ENCODE peak calls at places on chromosomes 11 and 22, in four cellular contexts. K is uterus, J is PC-9, E is PC-3. I is an unnamed sample.

GRCh38 chr11:82174610-82175009 is 559.1 kb downstream of the FAM181B start:
- DNase-seq in K (no peak), J (no peak), E (no peak), I (no peak)

GRCh38 chr11:2913029-2913431 is 16.2 kb downstream of the PHLDA2 start:
- DNase-seq in J (no peak), K (no peak), E (peak), I (no peak)

GRCh38 chr22:32073823-32074380 is 30.8 kb downstream of the SLC5A1 start:
- DNase-seq in J (no peak), K (no peak), E (no peak), I (no peak)

GRCh38 chr22:32083000-32083399 is 39.9 kb downstream of the SLC5A1 start:
- DNase-seq in E (no peak), K (no peak), J (no peak), I (no peak)

GRCh38 chr11:122375687-122376399 is 259.8 kb upstream of the BLID start:
- DNase-seq in J (no peak), E (peak), K (no peak), I (no peak)

GRCh38 chr22:30882974-30883533 is 85.5 kb downstream of the MORC2 start:
- DNase-seq in K (no peak), J (peak), E (no peak), I (no peak)

GRCh38 chr11:24574461-24574860 is 77.6 kb downstream of the LUZP2 start:
- DNase-seq in K (no peak), E (no peak), J (no peak), I (no peak)

GRCh38 chr22:34019190-34019845 is 99.0 kb upstream of the LARGE1 start:
- DNase-seq in J (no peak), K (no peak), E (no peak), I (no peak)

GRCh38 chr11:126405374-126405773 is 49.9 kb downstream of the ST3GAL4 start:
- DNase-seq in J (peak), E (peak), K (no peak), I (no peak)

GRCh38 chr11:76700177-76701100 is 29.9 kb upstream of the LRRC32 start:
- DNase-seq in E (peak), J (peak), K (peak), I (peak)

GRCh38 chr11:74004694-74005615 is 3.9 kb downstream of the UCP3 start:
- DNase-seq in J (no peak), E (no peak), K (no peak), I (no peak)

GRCh38 chr11:62137276-62137861 is 13.6 kb downstream of the INCENP start:
- DNase-seq in E (no peak), J (no peak), K (no peak), I (no peak)

GRCh38 chr22:22713416-22713815 is 69.0 kb downstream of the GGTLC2 start:
- DNase-seq in J (no peak), K (no peak), E (no peak), I (no peak)

GRCh38 chr11:124633355-124633754 is 10.7 kb downstream of the TBRG1 start:
- DNase-seq in J (no peak), K (no peak), E (peak), I (no peak)

GRCh38 chr11:108199446-108200321 is 22.8 kb downstream of the NPAT start:
- DNase-seq in J (peak), E (peak), K (no peak), I (no peak)

GRCh38 chr22:40176921-40177737 is 596 bp upstream of the TNRC6B start:
- DNase-seq in E (peak), J (peak), K (peak), I (no peak)

GRCh38 chr22:23306438-23306921 is 126.2 kb downstream of the BCR start:
- DNase-seq in K (peak), E (no peak), J (no peak), I (no peak)

GRCh38 chr11:128039140-128040021 is 548.0 kb downstream of the ETS1 start:
- DNase-seq in E (peak), J (no peak), K (no peak), I (peak)

GRCh38 chr11:57432714-57433163 is 5.8 kb upstream of the SLC43A3 start:
- DNase-seq in J (peak), E (peak), K (no peak), I (no peak)

GRCh38 chr11:44568706-44569473 is 3.4 kb downstream of the CD82 start:
- DNase-seq in J (peak), K (peak), E (peak), I (peak)

GRCh38 chr22:30228509-30229359 is 17.8 kb downstream of the LIF start:
- DNase-seq in J (peak), E (peak), K (no peak), I (no peak)

GRCh38 chr11:1780700-1781592 is 17.2 kb upstream of the CTSD start:
- DNase-seq in J (no peak), K (no peak), E (no peak), I (no peak)

GRCh38 chr11:22558638-22559037 is 67.0 kb downstream of the FANCF start:
- DNase-seq in K (no peak), E (no peak), J (no peak), I (no peak)

GRCh38 chr11:122093731-122094130 is 22.3 kb downstream of the BLID start:
- DNase-seq in K (no peak), E (peak), J (no peak), I (no peak)

GRCh38 chr11:86747801-86748200 is 52.5 kb upstream of the PRSS23 start:
- DNase-seq in K (no peak), E (no peak), J (no peak), I (no peak)

GRCh38 chr22:38176170-38176741 is 5.4 kb downstream of the PLA2G6 start:
- DNase-seq in E (no peak), J (no peak), K (peak), I (peak)

GRCh38 chr22:48340727-48341709 is 1486.7 kb downstream of the BRD1 start:
- DNase-seq in J (no peak), K (no peak), E (no peak), I (no peak)

GRCh38 chr11:47941907-47942558 is 38.3 kb upstream of the PTPRJ start:
- DNase-seq in K (no peak), J (peak), E (no peak), I (no peak)

GRCh38 chr11:75468534-75469340 is 35.7 kb upstream of the KLHL35 start:
- DNase-seq in J (no peak), E (no peak), K (peak), I (peak)

DNA sequence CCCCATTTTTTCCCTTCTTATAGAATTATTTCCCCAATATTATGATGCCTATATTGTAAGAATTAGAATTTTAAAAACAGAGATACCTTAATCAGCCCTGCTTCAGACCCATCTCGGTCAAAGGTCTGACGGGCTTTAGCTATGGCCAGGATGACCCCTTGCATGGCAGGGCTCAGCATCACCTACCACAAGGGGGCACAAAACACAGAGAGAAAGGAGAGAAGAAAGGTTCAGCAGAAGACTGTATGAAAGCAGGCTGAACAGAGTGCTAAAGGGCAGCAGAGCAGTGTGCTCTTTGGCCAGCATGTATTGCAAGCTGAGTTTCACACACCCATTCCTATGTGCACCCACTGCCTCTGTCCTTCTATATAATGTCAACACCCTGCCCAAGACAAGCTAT is 26.8 kb downstream of the CLDN25 start:
- DNase-seq in K (no peak), J (no peak), E (peak), I (peak)
- TF ChIP-seq CTCF in K (no peak), J (peak), E (peak), I (peak)

GRCh38 chr11:68683952-68684384 is 376 bp upstream of the GAL start:
- DNase-seq in J (no peak), E (no peak), K (no peak), I (no peak)
- H3K4me3 ChIP-seq in J (peak), E (peak), K (no peak), I (peak)

GRCh38 chr11:95135155-95135554 is 45.5 kb downstream of the ENDOD1 start:
- DNase-seq in K (no peak), E (peak), J (no peak), I (no peak)

GRCh38 chr11:95135880-95136279 is 46.2 kb downstream of the ENDOD1 start:
- DNase-seq in K (no peak), E (no peak), J (no peak), I (no peak)

GRCh38 chr11:95137299-95137698 is 47.7 kb downstream of the ENDOD1 start:
- DNase-seq in E (no peak), J (no peak), K (no peak), I (no peak)

GRCh38 chr11:95140397-95141030 is 50.9 kb downstream of the ENDOD1 start:
- DNase-seq in K (no peak), J (no peak), E (no peak), I (no peak)

DNA sequence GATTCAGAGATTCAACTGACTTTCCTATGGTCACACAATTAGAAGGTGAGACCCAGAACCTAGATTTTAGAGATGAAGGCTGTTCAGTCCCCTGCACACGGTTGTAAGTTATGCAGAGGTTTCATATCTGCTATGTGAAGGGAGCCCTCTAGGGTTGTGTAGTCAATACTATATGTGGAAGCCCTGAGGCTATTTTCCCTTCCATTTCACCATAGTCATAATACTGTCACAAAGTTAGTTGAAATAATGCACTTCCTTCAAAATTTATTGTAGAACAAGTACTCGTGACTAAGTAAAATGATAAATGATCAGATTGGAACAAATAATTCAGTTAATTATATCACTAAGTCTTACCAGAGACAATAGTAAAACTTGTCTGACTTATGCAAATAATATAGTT is 48.8 kb downstream of the ENDOD1 start:
- DNase-seq in E (peak), J (no peak), K (no peak), I (no peak)
- TF ChIP-seq CTCF in E (no peak), J (no peak), K (peak), I (no peak)

GRCh38 chr22:24810043-24810749 is 4.2 kb downstream of the SGSM1 start:
- DNase-seq in E (no peak), J (no peak), K (peak), I (no peak)

GRCh38 chr22:24807284-24807950 is 1.4 kb downstream of the SGSM1 start:
- DNase-seq in E (no peak), K (peak), J (no peak), I (no peak)

GRCh38 chr22:24806663-24807001 is 621 bp downstream of the SGSM1 start:
- DNase-seq in J (no peak), K (no peak), E (no peak), I (no peak)

GRCh38 chr22:24805790-24806662 is at the start of gene SGSM1:
- DNase-seq in K (peak), E (peak), J (peak), I (no peak)

GRCh38 chr22:24809331-24809730 is 3.3 kb downstream of the SGSM1 start:
- DNase-seq in J (no peak), E (no peak), K (no peak), I (no peak)
- H3K4me3 ChIP-seq in J (no peak), E (no peak), K (no peak), I (no peak)

GRCh38 chr22:19646383-19646782 is 67.9 kb upstream of the SEPTIN5 start:
- DNase-seq in K (no peak), J (no peak), E (no peak), I (no peak)

GRCh38 chr22:19645905-19646304 is 68.4 kb upstream of the SEPTIN5 start:
- DNase-seq in E (no peak), K (no peak), J (no peak), I (no peak)

GRCh38 chr22:19644314-19645223 is 69.7 kb upstream of the SEPTIN5 start:
- DNase-seq in J (no peak), K (peak), E (no peak), I (no peak)

GRCh38 chr22:19643448-19644313 is 70.6 kb upstream of the SEPTIN5 start:
- DNase-seq in E (no peak), K (no peak), J (no peak), I (no peak)

GRCh38 chr22:19645391-19645790 is 68.9 kb upstream of the SEPTIN5 start:
- DNase-seq in K (no peak), E (no peak), J (no peak), I (no peak)
- TF ChIP-seq CTCF in K (no peak), E (no peak), J (no peak), I (no peak)

GRCh38 chr11:39442177-39442576 is 2017.3 kb downstream of the LRRC4C start:
- DNase-seq in E (no peak), J (no peak), K (no peak), I (no peak)

DNA sequence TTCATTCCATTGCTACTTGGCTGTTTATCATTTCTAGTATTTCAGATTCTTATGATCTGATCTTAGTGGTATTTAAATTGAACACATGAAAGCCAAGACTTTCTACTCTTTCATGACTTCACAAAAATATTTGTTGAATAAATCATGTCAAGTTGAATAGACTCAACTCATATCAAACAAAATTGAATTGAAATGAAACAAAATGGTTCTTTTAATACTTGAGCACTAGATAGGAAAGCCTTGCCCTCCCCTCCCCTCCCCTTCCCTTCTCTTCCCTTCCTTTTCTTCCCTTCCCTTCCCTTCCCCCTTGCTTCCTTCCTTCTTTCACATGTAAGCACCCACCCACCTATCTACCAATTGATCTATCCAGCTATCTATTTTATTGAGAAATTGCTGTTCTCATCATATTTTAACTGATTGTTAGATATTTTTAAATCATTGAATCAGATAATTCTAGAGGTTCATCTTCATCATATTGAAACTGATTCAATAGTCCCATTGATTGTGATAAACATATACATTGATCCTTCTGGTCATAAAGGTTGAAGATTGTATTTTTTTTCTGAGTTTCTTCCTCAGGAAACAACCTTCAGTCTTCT is 2015.9 kb downstream of the LRRC4C start:
- DNase-seq in J (no peak), K (no peak), E (no peak), I (no peak)
- H3K4me3 ChIP-seq in J (no peak), K (no peak), E (no peak), I (no peak)

DNA sequence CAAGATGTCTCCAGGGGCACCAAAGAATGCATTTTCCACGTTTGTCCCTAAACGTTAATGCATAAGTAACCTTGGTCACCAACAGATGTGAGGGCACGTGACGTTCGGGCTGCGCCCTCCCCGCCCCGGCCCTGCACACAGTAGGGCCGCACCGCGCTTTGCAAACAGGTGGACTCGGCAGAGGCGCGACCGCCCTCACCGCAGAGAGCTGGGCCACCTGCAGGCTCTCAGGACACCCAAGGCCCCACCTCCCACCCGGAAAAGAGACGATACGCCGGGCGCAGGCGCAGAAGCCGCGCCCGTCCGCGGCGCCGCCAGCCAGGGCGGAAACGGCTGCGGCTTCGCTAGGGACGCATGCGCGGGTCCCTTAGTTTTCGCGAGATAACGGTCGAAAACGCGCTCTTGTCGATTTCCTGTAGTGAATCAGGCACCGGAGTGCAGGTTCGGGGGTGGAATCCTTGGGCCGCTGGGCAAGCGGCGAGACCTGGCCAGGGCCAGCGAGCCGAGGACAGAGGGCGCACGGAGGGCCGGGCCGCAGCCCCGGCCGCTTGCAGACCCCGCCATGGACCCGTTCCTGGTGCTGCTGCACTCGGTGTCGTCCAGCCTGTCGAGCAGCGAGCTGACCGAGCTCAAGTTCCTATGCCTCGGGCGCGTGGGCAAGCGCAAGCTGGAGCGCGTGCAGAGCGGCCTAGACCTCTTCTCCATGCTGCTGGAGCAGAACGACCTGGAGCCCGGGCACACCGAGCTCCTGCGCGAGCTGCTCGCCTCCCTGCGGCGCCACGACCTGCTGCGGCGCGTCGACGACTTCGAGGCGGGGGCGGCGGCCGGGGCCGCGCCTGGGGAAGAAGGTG is at the start of gene FADD:
- DNase-seq in E (peak), J (peak), K (peak), I (peak)
- TF ChIP-seq CTCF in E (no peak), J (no peak), K (no peak), I (no peak)

GRCh38 chr22:19717181-19717580 is 2.9 kb downstream of the SEPTIN5 start:
- DNase-seq in K (no peak), J (no peak), E (no peak), I (no peak)

GRCh38 chr22:19716829-19717105 is 2.5 kb downstream of the SEPTIN5 start:
- DNase-seq in K (no peak), J (no peak), E (no peak), I (no peak)

GRCh38 chr22:19715286-19715939 is 1.1 kb downstream of the SEPTIN5 start:
- DNase-seq in J (no peak), E (no peak), K (no peak), I (no peak)

GRCh38 chr22:19717691-19718254 is 3.5 kb downstream of the SEPTIN5 start:
- DNase-seq in K (peak), E (peak), J (no peak), I (no peak)

DNA sequence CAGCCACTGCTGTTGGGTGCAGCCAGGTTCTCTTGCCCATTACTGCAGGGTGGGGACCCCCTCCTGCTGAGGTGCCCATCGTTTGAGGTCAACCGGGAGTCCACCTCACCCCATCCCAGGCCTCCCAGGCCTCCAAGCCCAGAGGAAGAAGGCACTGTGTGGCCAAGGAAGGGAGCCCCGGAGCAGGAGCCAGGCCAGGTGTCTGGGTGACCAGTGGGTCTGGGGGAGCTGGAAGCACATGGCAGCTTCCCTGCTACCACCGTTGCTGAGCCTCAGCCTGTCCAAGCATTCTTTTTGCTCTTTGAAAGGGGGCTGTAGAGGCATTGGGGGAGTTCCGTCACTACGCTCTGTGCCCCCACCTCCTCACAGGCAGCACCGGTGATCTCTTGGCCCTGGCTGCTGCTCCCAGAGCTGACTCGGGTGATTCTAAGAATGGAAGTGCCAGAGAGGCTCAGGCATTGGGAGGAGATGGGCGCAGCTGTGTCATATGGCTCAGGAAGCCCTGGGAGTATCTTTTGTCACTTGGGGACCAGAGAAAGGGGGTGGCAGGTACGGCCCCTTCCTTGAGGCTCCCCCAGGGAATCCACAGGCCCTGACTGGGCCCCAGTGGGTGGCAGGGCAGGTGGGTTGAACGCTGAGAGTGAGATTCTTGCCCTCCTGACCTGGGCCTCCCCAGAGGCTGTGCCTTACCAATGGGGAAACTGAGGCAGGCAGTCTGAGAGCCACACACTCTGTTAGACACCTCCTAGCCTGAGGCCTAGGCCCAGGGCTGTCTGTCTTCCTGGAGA is 1.9 kb downstream of the SEPTIN5 start:
- DNase-seq in K (no peak), J (no peak), E (no peak), I (no peak)
- H3K4me3 ChIP-seq in K (no peak), J (no peak), E (no peak), I (no peak)